ENCODE peak calls at places on chromosome 5, in seven cellular contexts. K is SK-N-SH, S is dorsolateral prefrontal cortex, Y is GM06990, E is ovary, N is uterus, F is BJ. P is an unnamed sample. For H3K27me3, the result is how much of the 10 kb centered on the place peaks cover.

GRCh38 chr5:170848033-170848432 is 13.8 kb upstream of the RANBP17 start:
- DNase-seq in K (no peak), S (no peak), Y (no peak), E (no peak), N (no peak), F (no peak), P (no peak)

GRCh38 chr5:169296456-169297220 is 4.3 kb downstream of the SLIT3 start:
- DNase-seq in K (no peak), S (no peak), Y (no peak), E (no peak), N (peak), F (peak), P (peak)

GRCh38 chr5:169978744-169979143 is 1.6 kb downstream of the INSYN2B start:
- DNase-seq in K (no peak), S (no peak), Y (no peak), E (no peak), N (no peak), F (no peak), P (no peak)

GRCh38 chr5:17895296-17896058 is 261.2 kb downstream of the TAF11L14 start:
- DNase-seq in K (no peak), S (no peak), Y (no peak), E (no peak), N (no peak), F (no peak), P (no peak)

GRCh38 chr5:100706796-100707195 is 171.6 kb downstream of the FAM174A start:
- DNase-seq in K (no peak), S (no peak), Y (no peak), E (no peak), N (no peak), F (no peak), P (no peak)

GRCh38 chr5:87850843-87851242 is 417.8 kb downstream of the TMEM161B start:
- DNase-seq in K (no peak), S (no peak), Y (no peak), E (no peak), N (no peak), F (no peak), P (no peak)

GRCh38 chr5:135599421-135600140 is 20.8 kb upstream of the CXCL14 start:
- DNase-seq in K (no peak), S (no peak), Y (no peak), E (no peak), N (no peak), F (no peak), P (no peak)

GRCh38 chr5:170306381-170306790 is 8.8 kb upstream of the LCP2 start:
- DNase-seq in K (no peak), S (no peak), Y (no peak), E (peak), N (peak), F (no peak), P (no peak)

GRCh38 chr5:1414311-1415058 is 30.8 kb downstream of the SLC6A3 start:
- DNase-seq in K (peak), S (peak), Y (no peak), E (no peak), N (no peak), F (no peak), P (no peak)

GRCh38 chr5:177983763-177984564 is 12.1 kb downstream of the PROP1 start:
- DNase-seq in K (no peak), S (no peak), Y (no peak), E (no peak), N (no peak), F (no peak), P (no peak)

GRCh38 chr5:177984565-177985166 is 11.4 kb downstream of the PROP1 start:
- DNase-seq in K (no peak), S (no peak), Y (no peak), E (no peak), N (no peak), F (no peak), P (no peak)

GRCh38 chr5:177982072-177982727 is 13.8 kb downstream of the PROP1 start:
- DNase-seq in K (peak), S (no peak), Y (no peak), E (no peak), N (no peak), F (no peak), P (no peak)

GRCh38 chr5:177982956-177983355 is 13.1 kb downstream of the PROP1 start:
- DNase-seq in K (no peak), S (no peak), Y (no peak), E (no peak), N (no peak), F (no peak), P (no peak)

DNA sequence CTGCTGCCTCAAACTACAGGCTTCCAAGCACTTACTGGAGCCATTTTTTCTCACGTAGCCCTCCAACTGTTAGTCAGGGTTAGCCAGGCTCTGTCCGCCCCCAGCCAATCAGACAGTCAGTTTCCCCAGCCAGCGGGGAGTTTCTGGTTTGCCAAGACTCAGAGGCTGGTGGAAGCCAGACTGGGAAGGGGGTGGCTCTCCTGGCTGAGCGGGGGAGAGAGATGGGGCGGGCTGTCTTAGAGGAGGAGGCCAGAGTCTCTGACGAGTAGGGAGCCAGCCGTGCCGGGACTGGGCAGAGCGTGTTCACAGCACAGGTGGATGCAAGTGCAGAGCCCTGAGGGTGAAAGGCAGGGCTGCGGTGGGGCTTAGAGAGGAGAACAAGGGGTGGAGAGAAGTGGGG is 15.3 kb downstream of the PROP1 start:
- DNase-seq in K (no peak), S (peak), Y (no peak), E (peak), N (no peak), F (no peak), P (no peak)
- H3K4me3 ChIP-seq in K (no peak), S (no peak), Y (no peak), E (no peak), N (no peak), F (no peak), P (no peak)

GRCh38 chr5:180619563-180619915 is 28.2 kb upstream of the SCGB3A1 start:
- DNase-seq in K (no peak), S (no peak), Y (no peak), E (no peak), N (no peak), F (no peak), P (no peak)
- H3K27me3 ChIP-seq in K (under half), S (under half), Y (under half), E (under half), N (under half), F (under half), P (under half)

DNA sequence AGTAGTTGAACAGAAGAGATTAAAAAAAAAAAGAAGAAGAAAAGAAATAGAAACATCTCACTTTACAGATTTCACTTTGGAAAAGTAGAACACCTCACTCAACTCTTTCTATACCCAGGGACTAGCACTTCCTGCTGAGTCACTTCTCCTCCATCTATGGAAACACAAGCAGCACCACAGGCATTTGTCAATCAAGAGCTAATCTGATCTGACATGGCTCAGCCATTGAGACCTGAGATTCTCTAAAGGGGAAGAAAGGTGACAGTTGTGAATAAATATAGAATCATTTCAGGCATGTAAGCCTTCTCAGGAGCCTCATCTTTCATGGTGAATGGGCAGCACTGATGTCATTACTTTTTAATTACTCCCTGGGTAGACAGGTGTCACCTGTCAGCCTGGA is 559.9 kb downstream of the HINT1 start:
- DNase-seq in K (no peak), S (no peak), Y (no peak), E (no peak), N (no peak), F (no peak), P (no peak)
- TF ChIP-seq CTCF in K (no peak), S (no peak), Y (no peak), E (no peak), N (no peak), F (no peak), P (no peak)

GRCh38 chr5:157918811-157919742 is 60.1 kb upstream of the CLINT1 start:
- DNase-seq in K (no peak), S (no peak), Y (peak), E (no peak), N (no peak), F (no peak), P (peak)
- H3K4me3 ChIP-seq in K (no peak), S (no peak), Y (no peak), E (no peak), N (no peak), F (no peak), P (no peak)

GRCh38 chr5:177985430-177986040 is 10.5 kb downstream of the PROP1 start:
- DNase-seq in K (no peak), S (no peak), Y (no peak), E (no peak), N (no peak), F (no peak), P (no peak)

GRCh38 chr5:177987326-177987725 is 8.7 kb downstream of the PROP1 start:
- DNase-seq in K (no peak), S (no peak), Y (no peak), E (no peak), N (no peak), F (no peak), P (no peak)

DNA sequence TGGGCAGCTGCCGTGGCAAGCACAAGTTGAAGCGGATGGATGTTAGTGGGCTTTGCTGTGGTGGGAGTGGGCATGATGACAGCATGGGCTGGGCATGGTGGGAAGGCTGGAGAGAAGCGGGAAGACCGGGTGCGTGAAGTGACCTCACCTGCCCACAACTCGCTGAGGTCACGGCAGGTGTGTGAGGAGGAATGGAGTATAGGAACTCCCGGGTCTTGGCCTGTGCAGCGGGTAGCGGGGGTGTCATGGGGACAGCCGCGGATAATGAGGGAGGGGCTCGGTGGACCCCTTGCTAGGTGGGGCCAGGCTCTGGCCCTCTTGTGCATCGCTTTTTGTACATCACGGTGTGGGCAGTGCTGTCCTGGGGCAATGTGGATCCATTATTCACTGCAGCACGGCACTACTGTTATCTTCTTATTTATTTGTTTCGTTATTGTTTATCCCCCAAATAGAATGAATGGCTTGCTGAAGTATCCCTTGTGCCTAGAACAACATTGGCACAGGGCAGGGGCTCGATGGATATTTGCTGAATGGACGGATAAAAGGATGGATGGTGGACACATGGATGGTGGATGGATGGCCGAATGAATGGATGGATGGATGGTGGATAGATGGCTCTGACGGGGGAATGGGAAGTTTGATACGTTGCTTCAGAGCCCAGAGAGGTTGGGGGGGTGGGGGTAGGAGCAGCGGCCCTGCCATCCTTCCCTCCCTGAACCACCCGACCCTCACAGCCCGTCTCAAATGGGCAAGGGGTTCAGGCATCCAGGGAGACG is 14.6 kb downstream of the PROP1 start:
- DNase-seq in K (no peak), S (no peak), Y (no peak), E (no peak), N (no peak), F (no peak), P (no peak)
- H3K27me3 ChIP-seq in K (under half), S (under half), Y (under half), E (under half), N (under half), F (under half), P (under half)